ENCODE peak calls at places on chromosome 1, in five cellular contexts. L, V, K, F and H are unnamed samples.

GRCh38 chr1:4655674-4656532 is 1.5 kb downstream of the AJAP1 start:
- DNase-seq in V (no peak), K (no peak), F (peak), L (peak), H (no peak)

GRCh38 chr1:117095237-117095636 is 26.3 kb downstream of the TRIM45 start:
- DNase-seq in L (no peak), V (no peak), K (no peak), F (no peak), H (no peak)

GRCh38 chr1:88472283-88472682 is 211.8 kb upstream of the PKN2 start:
- DNase-seq in F (no peak), L (no peak), K (no peak), V (no peak), H (no peak)

GRCh38 chr1:173050865-173051264 is at the start of gene TNFSF18:
- DNase-seq in V (no peak), L (no peak), F (no peak), K (no peak), H (no peak)

GRCh38 chr1:61050541-61051454 is 31.6 kb upstream of the NFIA start:
- DNase-seq in K (no peak), F (peak), V (no peak), L (peak), H (no peak)

GRCh38 chr1:92843429-92844352 is 11.9 kb downstream of the RPL5 start:
- DNase-seq in F (no peak), L (no peak), V (no peak), K (no peak), H (no peak)

GRCh38 chr1:156081174-156082110 is 823 bp downstream of the MEX3A start:
- DNase-seq in L (no peak), F (no peak), K (no peak), V (no peak), H (no peak)

GRCh38 chr1:42386051-42386450 is 5.5 kb downstream of the RIMKLA start:
- DNase-seq in L (no peak), K (no peak), V (no peak), F (no peak), H (no peak)

GRCh38 chr1:198416276-198416675 is 124.2 kb downstream of the ATP6V1G3 start:
- DNase-seq in K (no peak), F (no peak), V (no peak), L (no peak), H (no peak)

GRCh38 chr1:166730299-166730888 is 108.9 kb upstream of the POGK start:
- DNase-seq in K (no peak), V (no peak), F (no peak), L (no peak), H (peak)

GRCh38 chr1:195195423-195196057 is 1412.7 kb downstream of the KCNT2 start:
- DNase-seq in V (peak), F (no peak), L (no peak), K (no peak), H (no peak)

GRCh38 chr1:27341525-27342252 is at the start of gene SYTL1:
- DNase-seq in K (no peak), L (no peak), F (no peak), V (no peak), H (peak)

GRCh38 chr1:117967472-117967871 is 37.9 kb downstream of the WDR3 start:
- DNase-seq in F (no peak), L (no peak), V (no peak), K (no peak), H (no peak)

GRCh38 chr1:245475116-245475515 is 320.3 kb downstream of the KIF26B start:
- DNase-seq in V (no peak), F (no peak), L (no peak), K (no peak), H (no peak)

GRCh38 chr1:23567996-23568607 is 8.8 kb upstream of the ID3 start:
- DNase-seq in F (peak), L (no peak), K (no peak), V (no peak), H (no peak)

GRCh38 chr1:92262516-92262915 is 36.3 kb downstream of the GLMN start:
- DNase-seq in F (no peak), K (no peak), V (no peak), L (no peak), H (no peak)

GRCh38 chr1:91026320-91026719 is 4.5 kb upstream of the ZNF644 start:
- DNase-seq in F (no peak), L (no peak), V (no peak), K (no peak), H (no peak)

GRCh38 chr1:1024421-1025415 is 4.8 kb downstream of the AGRN start:
- DNase-seq in F (no peak), K (no peak), V (no peak), L (no peak), H (peak)

GRCh38 chr1:171961861-171962260 is 120.6 kb downstream of the DNM3 start:
- DNase-seq in L (no peak), K (no peak), F (no peak), V (no peak), H (no peak)

GRCh38 chr1:156385534-156386031 is 16.6 kb downstream of the RHBG start:
- DNase-seq in V (no peak), K (no peak), F (peak), L (peak), H (peak)

GRCh38 chr1:203287109-203287893 is 18.0 kb upstream of the BTG2 start:
- DNase-seq in F (no peak), V (peak), K (peak), L (peak), H (no peak)

GRCh38 chr1:29574871-29575270 is 338.5 kb downstream of the PTPRU start:
- DNase-seq in V (no peak), L (no peak), K (no peak), F (no peak), H (no peak)

GRCh38 chr1:151988405-151988851 is 5.2 kb downstream of the S100A10 start:
- DNase-seq in L (no peak), K (no peak), V (no peak), F (no peak), H (peak)

GRCh38 chr1:29749546-29749945 is 513.2 kb downstream of the PTPRU start:
- DNase-seq in K (no peak), V (no peak), L (no peak), F (no peak), H (no peak)

GRCh38 chr1:70627910-70628309 is 216.8 kb downstream of the CTH start:
- DNase-seq in F (no peak), L (no peak), K (no peak), V (no peak), H (no peak)

GRCh38 chr1:20981903-20982695 is 194.6 kb downstream of the EIF4G3 start:
- DNase-seq in V (no peak), F (no peak), K (no peak), L (no peak), H (no peak)

GRCh38 chr1:202122639-202123335 is at the start of gene GPR37L1:
- DNase-seq in K (no peak), L (peak), V (no peak), F (no peak), H (no peak)

GRCh38 chr1:24932284-24932683 is 2.2 kb upstream of the RUNX3 start:
- DNase-seq in F (no peak), L (peak), V (no peak), K (no peak), H (peak)

GRCh38 chr1:235883261-235883927 is 16.7 kb upstream of the LYST start:
- DNase-seq in K (peak), V (peak), F (peak), L (peak), H (no peak)

GRCh38 chr1:18344755-18345154 is 136.0 kb upstream of the KLHDC7A start:
- DNase-seq in K (no peak), F (no peak), V (no peak), L (peak), H (no peak)

GRCh38 chr1:162374406-162374805 is 2.2 kb downstream of the SPATA46 start:
- DNase-seq in K (no peak), V (no peak), L (no peak), F (no peak), H (no peak)

GRCh38 chr1:103194060-103194459 is 85.7 kb upstream of the COL11A1 start:
- DNase-seq in V (no peak), K (no peak), L (no peak), F (no peak), H (no peak)

GRCh38 chr1:198212675-198213074 is 55.9 kb downstream of the NEK7 start:
- DNase-seq in K (no peak), F (no peak), V (no peak), L (no peak), H (no peak)

GRCh38 chr1:63004868-63005267 is 220.9 kb downstream of the ATG4C start:
- DNase-seq in V (no peak), L (peak), K (no peak), F (no peak), H (peak)

GRCh38 chr1:232440325-232441059 is 189.4 kb downstream of the SIPA1L2 start:
- DNase-seq in F (no peak), L (no peak), V (no peak), K (no peak), H (no peak)

GRCh38 chr1:87093286-87093685 is 178.9 kb downstream of the HS2ST1 start:
- DNase-seq in L (no peak), F (no peak), K (no peak), V (no peak), H (no peak)

GRCh38 chr1:224774378-224774777 is 155.1 kb upstream of the DNAH14 start:
- DNase-seq in L (no peak), V (no peak), K (no peak), F (no peak), H (no peak)

GRCh38 chr1:44057293-44057692 is 26.0 kb upstream of the SLC6A9 start:
- DNase-seq in K (no peak), V (no peak), L (no peak), F (no peak), H (no peak)

GRCh38 chr1:165387956-165388355 is 31.4 kb upstream of the LMX1A start:
- DNase-seq in L (no peak), K (no peak), F (no peak), V (no peak), H (no peak)

GRCh38 chr1:157132111-157132510 is 6.1 kb downstream of the ETV3 start:
- DNase-seq in F (no peak), V (no peak), K (no peak), L (no peak), H (no peak)

DNA sequence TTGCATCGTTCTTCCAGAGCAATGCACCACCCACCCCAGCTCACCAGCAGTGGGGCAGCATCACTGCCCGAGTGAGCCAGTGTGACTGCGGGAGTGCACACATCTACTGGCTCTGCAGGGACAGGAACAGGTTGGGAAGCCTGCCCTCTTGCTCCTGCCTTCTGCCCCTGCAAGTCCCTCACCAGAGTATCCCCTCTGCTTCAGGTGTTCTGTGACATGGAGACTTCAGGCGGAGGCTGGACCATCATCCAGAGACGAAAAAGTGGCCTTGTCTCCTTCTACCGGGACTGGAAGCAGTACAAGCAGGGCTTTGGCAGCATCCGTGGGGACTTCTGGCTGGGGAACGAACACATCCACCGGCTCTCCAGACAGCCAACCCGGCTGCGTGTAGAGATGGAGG is 4.2 kb downstream of the ANGPTL7 start:
- DNase-seq in F (no peak), L (no peak), V (no peak), K (no peak), H (no peak)
- TF ChIP-seq POLR2A in F (no peak), L (no peak), V (no peak), K (no peak), H (no peak)

DNA sequence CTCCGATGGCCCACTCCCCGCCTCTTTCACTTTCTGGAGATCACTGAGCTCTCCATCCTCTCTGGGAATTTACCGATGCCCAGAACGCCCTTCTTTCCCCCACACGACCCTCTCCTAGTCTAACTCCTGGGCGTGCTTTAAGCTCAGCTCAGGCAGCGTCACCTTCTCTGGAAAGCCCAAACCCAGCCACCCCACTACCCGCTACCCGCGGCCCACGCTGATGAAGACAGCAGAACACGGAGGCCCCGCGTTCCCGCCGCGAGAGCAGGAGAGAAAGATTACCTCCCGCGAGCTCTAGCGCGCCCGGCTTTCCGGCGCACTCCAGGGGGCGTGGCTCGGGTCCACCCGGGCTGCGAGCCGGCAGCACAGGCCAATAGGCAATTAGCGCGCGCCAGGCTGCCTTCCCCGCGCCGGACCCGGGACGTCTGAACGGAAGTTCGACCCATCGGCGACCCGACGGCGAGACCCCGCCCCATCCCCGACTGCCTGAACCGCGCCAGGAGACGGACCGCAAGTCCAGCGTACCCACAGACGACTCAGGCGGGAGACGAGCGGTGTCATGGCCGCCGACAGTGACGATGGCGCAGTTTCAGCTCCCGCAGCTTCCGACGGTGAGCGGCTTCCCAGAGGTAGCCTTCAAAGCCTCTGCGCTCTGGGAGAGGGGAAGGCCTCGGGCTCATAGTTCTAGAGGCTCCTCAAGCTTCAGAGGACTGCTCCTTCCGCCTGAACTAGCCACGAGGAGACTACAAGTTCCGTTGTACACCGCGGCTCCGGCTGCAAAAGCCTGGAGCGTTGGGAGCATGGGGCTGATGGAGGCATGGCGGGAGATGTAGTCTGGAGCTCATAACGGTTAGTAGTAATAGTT is at the start of the genes MUTYH and TOE1:
- DNase-seq in V (peak), K (peak), L (peak), F (peak), H (peak)
- TF ChIP-seq POLR2A in V (peak), K (peak), L (peak), F (peak), H (peak)

GRCh38 chr1:147273409-147274307 is 31.2 kb downstream of the CHD1L start:
- DNase-seq in L (peak), F (peak), V (peak), K (no peak), H (peak)

GRCh38 chr1:147266381-147266780 is 23.9 kb downstream of the CHD1L start:
- DNase-seq in F (no peak), V (no peak), L (no peak), K (no peak), H (no peak)

GRCh38 chr1:147267711-147268110 is 25.2 kb downstream of the CHD1L start:
- DNase-seq in K (no peak), L (no peak), F (no peak), V (no peak), H (no peak)

GRCh38 chr1:147270721-147271120 is 28.2 kb downstream of the CHD1L start:
- DNase-seq in L (no peak), V (no peak), F (no peak), K (no peak), H (no peak)

DNA sequence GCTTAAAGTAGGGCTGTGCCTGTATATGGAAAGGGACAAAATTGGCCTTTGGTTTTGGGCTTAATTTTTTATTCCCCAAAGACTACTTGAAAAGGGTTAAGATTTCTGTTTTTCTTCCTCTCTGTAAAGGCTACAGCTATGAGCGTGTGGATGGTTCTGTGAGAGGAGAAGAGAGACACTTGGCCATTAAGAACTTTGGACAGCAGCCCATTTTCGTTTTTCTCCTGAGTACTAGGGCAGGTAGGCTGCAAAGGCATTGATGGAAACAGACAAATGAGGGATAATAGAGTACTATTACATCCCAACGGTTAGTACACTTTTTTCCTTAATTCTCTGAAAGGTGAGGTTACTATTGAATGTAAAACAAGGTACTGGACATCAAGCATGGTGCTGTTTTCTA is 29.6 kb downstream of the CHD1L start:
- DNase-seq in K (no peak), F (no peak), V (no peak), L (no peak), H (no peak)
- TF ChIP-seq POLR2A in K (no peak), F (no peak), V (no peak), L (no peak), H (no peak)

DNA sequence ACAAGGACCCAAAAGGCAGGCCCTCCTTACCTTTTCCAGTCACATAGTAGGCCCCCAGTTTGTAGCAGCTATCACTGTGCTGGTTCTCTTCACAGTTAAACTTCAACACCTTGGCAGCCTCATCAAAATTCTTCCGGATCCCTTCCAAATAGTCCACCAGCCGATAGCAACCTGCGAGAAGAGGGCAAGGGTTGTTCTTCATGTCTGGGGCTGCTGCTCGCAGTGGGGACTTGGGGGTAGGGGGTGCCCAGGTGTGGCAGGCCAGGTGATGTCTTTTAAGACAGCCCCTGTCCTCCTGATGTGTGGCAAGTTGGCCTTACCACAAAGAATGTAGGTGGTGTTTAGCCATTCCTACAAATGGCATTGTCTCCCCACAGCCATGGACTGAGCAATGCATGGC is 5.5 kb downstream of the COA7 start:
- DNase-seq in L (no peak), K (no peak), F (no peak), V (no peak), H (no peak)
- TF ChIP-seq POLR2A in L (no peak), K (no peak), F (no peak), V (no peak), H (no peak)

GRCh38 chr1:8013800-8014199 is 12.3 kb downstream of the ERRFI1 start:
- DNase-seq in L (no peak), K (no peak), V (no peak), F (no peak), H (no peak)

GRCh38 chr1:8011923-8012858 is 13.9 kb downstream of the ERRFI1 start:
- DNase-seq in K (no peak), L (no peak), V (no peak), F (no peak), H (no peak)

GRCh38 chr1:8013399-8013798 is 12.7 kb downstream of the ERRFI1 start:
- DNase-seq in F (no peak), K (no peak), V (no peak), L (no peak), H (no peak)

GRCh38 chr1:8014381-8014988 is 11.6 kb downstream of the ERRFI1 start:
- DNase-seq in F (no peak), V (no peak), L (no peak), K (no peak), H (no peak)

GRCh38 chr1:8012955-8013354 is 13.2 kb downstream of the ERRFI1 start:
- DNase-seq in L (no peak), F (no peak), K (no peak), V (no peak), H (no peak)
- TF ChIP-seq POLR2A in L (no peak), F (no peak), K (no peak), V (no peak), H (no peak)

GRCh38 chr1:234660536-234661133 is 50.7 kb upstream of the IRF2BP2 start:
- DNase-seq in L (no peak), K (no peak), F (no peak), V (no peak), H (no peak)

GRCh38 chr1:234659538-234659937 is 49.6 kb upstream of the IRF2BP2 start:
- DNase-seq in L (peak), F (peak), V (no peak), K (no peak), H (peak)

GRCh38 chr1:234656070-234656875 is 46.3 kb upstream of the IRF2BP2 start:
- DNase-seq in L (no peak), K (no peak), F (no peak), V (no peak), H (no peak)

GRCh38 chr1:234656981-234657651 is 47.1 kb upstream of the IRF2BP2 start:
- DNase-seq in L (no peak), V (no peak), K (no peak), F (no peak), H (peak)

GRCh38 chr1:234658143-234658542 is 48.2 kb upstream of the IRF2BP2 start:
- DNase-seq in F (no peak), L (no peak), V (no peak), K (no peak), H (peak)
- TF ChIP-seq POLR2A in F (no peak), L (no peak), V (no peak), K (no peak), H (no peak)

DNA sequence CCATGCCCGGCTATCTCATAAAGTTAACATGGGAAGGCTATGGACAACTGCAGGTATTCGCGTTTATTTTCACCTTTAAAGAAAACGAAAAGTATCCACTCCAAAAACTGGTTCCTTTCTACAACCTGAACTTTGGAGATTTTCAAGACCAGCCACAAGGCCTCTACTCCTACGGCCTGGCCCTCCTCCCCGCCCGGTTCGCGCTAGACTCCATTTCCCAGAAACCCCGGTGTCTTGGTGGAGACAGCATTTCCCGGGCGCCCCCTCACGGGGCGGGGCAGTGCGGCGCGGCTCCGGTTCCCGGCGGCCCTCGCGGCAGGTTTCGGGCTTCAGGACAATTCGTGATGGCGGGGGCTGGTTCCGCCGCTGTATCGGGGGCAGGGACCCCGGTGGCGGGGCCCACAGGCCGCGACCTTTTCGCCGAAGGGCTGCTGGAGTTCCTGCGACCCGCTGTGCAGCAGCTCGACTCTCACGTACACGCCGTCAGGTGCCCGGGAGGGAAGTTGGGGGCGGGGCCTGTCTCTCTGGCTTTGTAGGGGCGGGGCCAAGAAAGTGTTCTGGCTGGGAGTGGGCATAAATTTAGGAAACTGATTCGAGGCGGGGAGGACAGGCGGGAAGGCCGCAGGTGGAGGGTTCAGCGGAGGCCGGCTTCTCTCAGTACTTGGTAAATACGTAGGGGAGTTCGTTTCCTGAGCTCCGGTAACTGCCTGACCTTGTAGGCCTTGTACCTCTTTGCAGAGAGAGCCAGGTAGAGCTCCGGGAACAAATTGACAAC is at the start of gene SNAPIN:
- DNase-seq in F (peak), L (peak), V (peak), K (peak), H (peak)
- TF ChIP-seq POLR2A in F (peak), L (peak), V (peak), K (peak), H (peak)